ENCODE peak calls at places on chromosomes 6 and 20, in seven cellular contexts. T is cardiac muscle cell, C is lower lobe of right lung, G is right atrium auricular region, U is SJSA1, N is kidney epithelial cell, L is bronchial epithelial cell. F is an unnamed sample. For H3K27me3, the result is how much of the 10 kb centered on the place peaks cover.

GRCh38 chr6:163415176-163415619 is 680 bp downstream of the QKI start:
- DNase-seq in L (no peak), T (no peak), C (peak), N (no peak), G (no peak), U (no peak), F (peak)

GRCh38 chr6:45081634-45082033 is 246.5 kb upstream of the RUNX2 start:
- DNase-seq in U (no peak), C (no peak), T (no peak), N (no peak), L (no peak), G (no peak), F (no peak)

GRCh38 chr6:158861686-158862381 is 42.7 kb upstream of the EZR start:
- DNase-seq in U (no peak), T (no peak), C (no peak), L (peak), N (no peak), G (no peak), F (no peak)

GRCh38 chr20:36862857-36863668 is 12.9 kb upstream of the TLDC2 start:
- DNase-seq in L (no peak), C (no peak), N (no peak), T (peak), U (no peak), G (no peak), F (no peak)

GRCh38 chr20:49214546-49214945 is 4.7 kb upstream of the DDX27 start:
- DNase-seq in C (no peak), N (no peak), T (no peak), U (no peak), L (no peak), G (no peak), F (no peak)

GRCh38 chr6:31660998-31661866 is 654 bp upstream of the C6orf47 start:
- DNase-seq in U (no peak), C (no peak), L (peak), N (no peak), G (no peak), T (no peak), F (no peak)

GRCh38 chr6:166554316-166554715 is 32.2 kb downstream of the RAMACL start:
- DNase-seq in T (no peak), U (no peak), C (no peak), N (no peak), L (no peak), G (no peak), F (no peak)

GRCh38 chr6:105409734-105410133 is 6.9 kb upstream of the PREP start:
- DNase-seq in G (no peak), T (no peak), L (no peak), U (no peak), C (no peak), N (no peak), F (no peak)

GRCh38 chr6:130152908-130153510 is 69.7 kb downstream of the SAMD3 start:
- DNase-seq in U (no peak), T (no peak), G (no peak), N (no peak), C (no peak), L (no peak), F (no peak)

GRCh38 chr6:46653439-46653942 is 716 bp downstream of the SLC25A27 start:
- DNase-seq in U (no peak), N (no peak), L (no peak), T (no peak), C (no peak), G (no peak), F (no peak)

GRCh38 chr20:52783769-52784168 is 188.4 kb upstream of the TSHZ2 start:
- DNase-seq in G (no peak), C (no peak), L (peak), U (no peak), T (no peak), N (no peak), F (peak)

GRCh38 chr20:60057866-60058807 is 99.9 kb downstream of the CDH26 start:
- DNase-seq in U (no peak), T (peak), L (peak), G (peak), C (peak), N (no peak), F (peak)

GRCh38 chr6:117840541-117840983 is 66.5 kb upstream of the SLC35F1 start:
- DNase-seq in U (no peak), T (peak), C (no peak), L (peak), G (no peak), N (no peak), F (peak)

GRCh38 chr6:34414999-34415858 is 10.6 kb downstream of the RPS10 start:
- DNase-seq in G (peak), N (no peak), L (peak), U (no peak), C (no peak), T (peak), F (no peak)

GRCh38 chr6:149421132-149421531 is 21.1 kb downstream of the SUMO4 start:
- DNase-seq in L (no peak), G (no peak), U (no peak), N (no peak), T (no peak), C (no peak), F (no peak)

GRCh38 chr6:150145427-150145826 is 2.6 kb downstream of the PPP1R14C start:
- DNase-seq in C (no peak), L (peak), N (no peak), T (peak), U (no peak), G (no peak), F (no peak)

GRCh38 chr20:29873946-29874345 is 1383.5 kb upstream of the DEFB115 start:
- DNase-seq in G (peak), L (peak), C (peak), T (peak), N (no peak), U (peak), F (peak)

GRCh38 chr6:6543181-6543879 is 45.2 kb upstream of the LY86 start:
- DNase-seq in U (no peak), N (no peak), L (no peak), T (no peak), G (no peak), C (no peak), F (no peak)

GRCh38 chr20:1105599-1106194 is 12.7 kb upstream of the PSMF1 start:
- DNase-seq in G (no peak), L (no peak), C (no peak), U (no peak), T (no peak), N (no peak), F (no peak)

GRCh38 chr20:44961868-44962267 is 1.7 kb upstream of the TOMM34 start:
- DNase-seq in G (no peak), L (peak), U (no peak), N (peak), C (no peak), T (no peak), F (no peak)

GRCh38 chr6:107511410-107512070 is 21.6 kb downstream of the SOBP start:
- DNase-seq in C (no peak), U (no peak), L (no peak), T (no peak), N (no peak), G (peak), F (no peak)

GRCh38 chr6:147063469-147064031 is 140.7 kb upstream of the STXBP5 start:
- DNase-seq in L (peak), G (no peak), T (no peak), C (no peak), U (no peak), N (peak), F (no peak)

GRCh38 chr6:157800420-157801237 is 22.4 kb upstream of the SNX9 start:
- DNase-seq in G (no peak), C (no peak), N (peak), T (no peak), L (peak), U (no peak), F (no peak)

GRCh38 chr20:9454781-9455180 is 59.6 kb upstream of the LAMP5 start:
- DNase-seq in U (no peak), N (no peak), G (no peak), L (peak), T (no peak), C (no peak), F (no peak)

GRCh38 chr6:23003671-23004598 is 434.6 kb downstream of the HDGFL1 start:
- DNase-seq in C (no peak), N (no peak), G (peak), U (no peak), L (no peak), T (no peak), F (no peak)

GRCh38 chr6:28104392-28105250 is 19.8 kb upstream of the ZSCAN16 start:
- DNase-seq in C (peak), T (peak), G (peak), U (peak), L (peak), N (no peak), F (peak)

GRCh38 chr6:69622924-69623323 is 173.9 kb downstream of the LMBRD1 start:
- DNase-seq in C (no peak), G (no peak), L (no peak), T (no peak), N (no peak), U (no peak), F (peak)

GRCh38 chr20:62728781-62729300 is 20.2 kb downstream of the NTSR1 start:
- DNase-seq in L (no peak), T (no peak), G (no peak), U (no peak), N (no peak), C (peak), F (no peak)

GRCh38 chr6:4585682-4586468 is 190.3 kb upstream of the CDYL start:
- DNase-seq in G (no peak), T (no peak), N (no peak), L (peak), C (no peak), U (no peak), F (no peak)

GRCh38 chr6:88813045-88813444 is 150.4 kb downstream of the RNGTT start:
- DNase-seq in G (no peak), C (no peak), U (no peak), T (no peak), N (peak), L (no peak), F (no peak)

GRCh38 chr20:54432966-54433365 is 42.4 kb upstream of the DOK5 start:
- DNase-seq in T (no peak), U (no peak), N (no peak), G (no peak), C (no peak), L (no peak), F (no peak)

DNA sequence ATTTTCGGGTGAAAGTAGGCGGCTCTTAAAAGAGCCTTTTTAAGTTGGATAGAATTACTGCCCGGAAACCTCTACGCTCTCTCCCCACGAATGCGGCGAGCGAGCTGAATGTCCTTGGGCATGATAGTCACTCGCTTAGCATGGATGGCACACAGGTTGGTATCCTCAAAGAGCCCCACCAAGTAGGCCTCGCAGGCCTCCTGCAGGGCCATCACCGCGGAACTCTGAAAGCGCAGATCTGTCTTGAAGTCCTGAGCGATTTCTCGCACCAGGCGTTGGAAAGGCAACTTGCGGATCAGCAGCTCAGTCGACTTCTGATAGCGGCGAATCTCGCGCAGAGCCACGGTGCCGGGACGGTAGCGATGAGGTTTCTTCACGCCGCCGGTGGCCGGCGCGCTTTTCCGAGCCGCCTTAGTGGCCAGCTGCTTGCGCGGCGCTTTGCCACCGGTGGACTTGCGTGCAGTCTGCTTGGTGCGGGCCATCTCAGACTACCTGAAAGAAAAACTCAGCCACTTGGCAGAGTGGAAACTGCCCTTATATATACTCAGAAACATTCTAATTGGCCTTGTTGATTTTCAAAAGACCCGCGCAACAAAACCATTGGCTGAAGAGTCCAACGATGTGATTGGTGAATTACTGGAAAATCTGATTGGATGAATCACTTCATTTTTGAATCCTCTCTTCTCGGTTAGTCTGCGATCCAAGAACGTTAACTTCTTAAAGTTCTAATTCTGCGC is 93.9 kb upstream of the BTN3A2 start:
- DNase-seq in N (peak), C (peak), T (peak), U (peak), G (peak), L (peak), F (peak)
- H3K4me3 ChIP-seq in N (peak), C (peak), T (peak), U (peak), G (peak), L (peak), F (peak)

DNA sequence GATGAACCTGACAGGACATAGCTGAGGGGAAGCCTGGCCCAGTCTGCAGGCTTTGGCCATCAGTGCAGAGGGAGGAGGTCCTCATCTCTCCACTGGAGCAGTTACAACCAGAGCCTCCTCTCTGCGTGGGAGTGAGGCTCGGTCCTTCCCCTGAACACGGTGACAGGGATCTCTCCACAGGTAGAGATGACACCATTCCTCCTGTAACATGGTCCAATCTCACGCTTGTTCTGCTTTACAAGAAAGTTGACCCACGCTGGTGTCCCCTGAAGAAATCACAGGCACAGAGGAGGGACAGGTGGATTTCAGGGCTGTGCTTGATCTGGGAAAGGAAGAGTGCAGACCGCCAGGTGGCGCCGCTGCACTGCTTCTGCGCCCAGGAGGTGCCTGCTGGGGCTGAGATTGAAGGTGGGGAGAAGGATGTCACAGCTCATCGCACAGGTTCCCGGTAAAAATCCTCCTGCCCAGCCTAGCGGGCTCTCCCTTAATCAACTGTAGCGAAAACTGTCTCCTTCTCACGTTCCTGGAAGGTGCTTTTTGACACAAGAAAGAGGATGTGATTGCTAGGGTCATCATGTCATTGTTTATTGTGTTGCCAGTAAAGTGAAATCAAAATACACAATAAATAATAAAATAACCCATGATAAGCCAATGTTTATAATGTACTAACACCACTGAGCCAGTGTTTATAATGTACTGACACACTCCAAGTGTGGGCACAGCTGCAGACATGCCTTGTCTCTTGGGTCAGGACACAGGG is 20.4 kb downstream of the HLA-G start:
- DNase-seq in G (peak), U (peak), C (peak), L (peak), T (peak), N (no peak), F (peak)
- H3K27me3 ChIP-seq in G (under half), U (under half), C (under half), L (under half), T (half or more), N (under half), F (under half)

GRCh38 chr20:24873015-24873620 is 76.0 kb upstream of the CST7 start:
- DNase-seq in T (no peak), G (peak), L (no peak), C (no peak), U (no peak), N (no peak), F (no peak)
- H3K4me3 ChIP-seq in T (no peak), G (no peak), L (no peak), C (no peak), U (no peak), N (no peak), F (no peak)

DNA sequence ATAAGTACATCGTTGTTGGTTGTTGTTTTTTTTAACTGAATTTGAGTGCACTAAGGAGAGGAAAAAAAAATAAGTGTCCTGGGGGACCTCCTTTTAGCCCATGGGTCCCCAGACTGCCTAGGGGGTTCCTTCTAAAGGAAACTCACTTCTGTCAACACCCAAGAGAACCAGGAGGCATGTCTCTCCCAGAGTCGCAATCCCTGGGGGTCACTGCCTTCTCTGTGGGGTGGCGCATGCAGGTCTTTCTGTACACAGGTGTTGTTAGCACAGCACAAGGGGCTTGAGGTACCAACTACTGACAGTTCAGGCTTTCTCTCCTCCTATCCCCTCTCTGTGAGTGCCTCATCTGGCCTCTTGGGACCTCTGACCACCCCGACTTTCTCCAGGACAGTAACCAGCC is 7.3 kb upstream of the ARMC2 start:
- DNase-seq in U (no peak), G (no peak), C (no peak), T (no peak), L (no peak), N (no peak), F (no peak)
- H3K27me3 ChIP-seq in U (under half), G (under half), C (under half), T (under half), L (under half), N (under half), F (under half)

DNA sequence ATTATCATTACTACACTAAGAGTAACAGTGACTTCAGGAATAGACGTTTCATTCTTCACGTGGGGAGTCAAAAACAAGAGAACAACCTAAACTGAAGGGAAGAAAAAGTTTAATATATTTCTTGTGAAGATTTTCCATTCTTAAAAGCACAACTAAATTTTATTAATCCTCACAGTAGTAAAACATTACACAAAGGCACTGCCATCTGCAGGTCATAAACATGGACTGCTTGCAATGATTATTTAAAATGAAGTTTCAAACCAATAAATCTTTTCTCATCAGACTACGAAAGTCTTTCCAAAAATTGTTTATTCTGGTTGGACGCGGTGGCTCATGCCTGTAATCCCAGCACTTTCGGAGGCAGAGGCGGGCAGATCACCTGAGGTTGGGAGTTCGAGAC is 2.6 kb downstream of the NCOA5 start:
- DNase-seq in U (no peak), L (peak), T (no peak), G (no peak), C (no peak), N (no peak), F (no peak)
- H3K4me3 ChIP-seq in U (no peak), L (no peak), T (no peak), G (no peak), C (no peak), N (no peak), F (no peak)

GRCh38 chr20:46305973-46306360 is 2.3 kb downstream of the CDH22 start:
- DNase-seq in T (no peak), G (no peak), U (no peak), C (no peak), N (no peak), L (no peak), F (no peak)

GRCh38 chr20:46303176-46303956 is 4.9 kb downstream of the CDH22 start:
- DNase-seq in G (no peak), U (no peak), T (no peak), C (no peak), L (no peak), N (no peak), F (no peak)

GRCh38 chr20:46305331-46305972 is 2.8 kb downstream of the CDH22 start:
- DNase-seq in G (no peak), U (no peak), T (no peak), C (no peak), L (no peak), N (no peak), F (no peak)

GRCh38 chr20:46304361-46304760 is 3.9 kb downstream of the CDH22 start:
- DNase-seq in N (no peak), G (no peak), U (no peak), L (no peak), C (no peak), T (no peak), F (no peak)

GRCh38 chr20:46304852-46305251 is 3.4 kb downstream of the CDH22 start:
- DNase-seq in L (no peak), C (no peak), G (no peak), T (no peak), N (no peak), U (no peak), F (no peak)
- H3K27me3 ChIP-seq in L (under half), C (half or more), G (under half), T (half or more), N (under half), U (half or more), F (under half)